ENCODE peak calls at places on chromosomes 2 and 18, in four cellular contexts. One of them, this sample, is unnamed.

GRCh38 chr18:58552057-58552461 is 76.8 kb downstream of the ALPK2 start:
- DNase-seq in HepG2: peak; percentile 68
- DNase-seq in WTC11: no peak
- DNase-seq in K562: no peak
- DNase-seq in this sample: no peak

GRCh38 chr18:66342577-66342976 is 261.3 kb downstream of the CDH19 start:
- DNase-seq in HepG2: no peak
- DNase-seq in WTC11: no peak
- DNase-seq in K562: no peak
- DNase-seq in this sample: no peak

GRCh38 chr2:100176925-100177324 is 34.5 kb upstream of the AFF3 start:
- DNase-seq in WTC11: no peak
- DNase-seq in K562: no peak
- DNase-seq in HepG2: no peak
- DNase-seq in this sample: no peak

GRCh38 chr2:145547620-145548019 is 1027.7 kb upstream of the ZEB2 start:
- DNase-seq in WTC11: no peak
- DNase-seq in K562: no peak
- DNase-seq in HepG2: no peak
- DNase-seq in this sample: no peak

GRCh38 chr2:62705859-62706720 is 577 bp downstream of the EHBP1 start:
- DNase-seq in HepG2: peak; percentile 71
- DNase-seq in WTC11: peak; percentile 73
- DNase-seq in K562: peak; percentile 65
- DNase-seq in this sample: peak; percentile 80

GRCh38 chr2:155377931-155378444 is 679.5 kb downstream of the KCNJ3 start:
- DNase-seq in HepG2: no peak
- DNase-seq in K562: no peak
- DNase-seq in WTC11: no peak
- DNase-seq in this sample: no peak

GRCh38 chr2:44191739-44192138 is 23.1 kb downstream of the PPM1B start:
- DNase-seq in WTC11: no peak
- DNase-seq in K562: no peak
- DNase-seq in HepG2: no peak
- DNase-seq in this sample: no peak

GRCh38 chr2:9737053-9737875 is 106.0 kb upstream of the TAF1B start:
- DNase-seq in WTC11: no peak
- DNase-seq in HepG2: peak; percentile 37
- DNase-seq in K562: peak; percentile 64
- DNase-seq in this sample: peak; percentile 26

GRCh38 chr2:151721161-151721560 is 13.1 kb downstream of the NEB start:
- DNase-seq in K562: no peak
- DNase-seq in HepG2: no peak
- DNase-seq in WTC11: no peak
- DNase-seq in this sample: no peak

GRCh38 chr18:51561821-51562220 is 364.3 kb upstream of the MEX3C start:
- DNase-seq in WTC11: no peak
- DNase-seq in HepG2: no peak
- DNase-seq in K562: no peak
- DNase-seq in this sample: peak; percentile 13

GRCh38 chr18:9444549-9444948 is 30.8 kb upstream of the RALBP1 start:
- DNase-seq in K562: no peak
- DNase-seq in HepG2: no peak
- DNase-seq in WTC11: no peak
- DNase-seq in this sample: no peak

GRCh38 chr18:7221424-7222155 is 9.3 kb upstream of the LRRC30 start:
- DNase-seq in HepG2: peak; percentile 59
- DNase-seq in K562: peak; percentile 48
- DNase-seq in WTC11: peak; percentile 67
- DNase-seq in this sample: peak; percentile 79

GRCh38 chr2:204264746-204265145 is 280.5 kb upstream of the PARD3B start:
- DNase-seq in WTC11: no peak
- DNase-seq in K562: no peak
- DNase-seq in HepG2: no peak
- DNase-seq in this sample: no peak

GRCh38 chr2:196431957-196432356 is 207.6 kb upstream of the CCDC150 start:
- DNase-seq in K562: no peak
- DNase-seq in HepG2: peak; percentile 29
- DNase-seq in WTC11: peak; percentile 46
- DNase-seq in this sample: peak; percentile 41

GRCh38 chr18:61972389-61973264 is 79.8 kb upstream of the RNF152 start:
- DNase-seq in HepG2: no peak
- DNase-seq in K562: no peak
- DNase-seq in WTC11: no peak
- DNase-seq in this sample: no peak

GRCh38 chr18:41639218-41639617 is 315.8 kb upstream of the PIK3C3 start:
- DNase-seq in HepG2: no peak
- DNase-seq in WTC11: no peak
- DNase-seq in K562: no peak
- DNase-seq in this sample: no peak

GRCh38 chr2:237987263-237987662 is 20.4 kb downstream of the UBE2F start:
- DNase-seq in K562: no peak
- DNase-seq in WTC11: no peak
- DNase-seq in HepG2: no peak
- DNase-seq in this sample: no peak

GRCh38 chr2:218962859-218963492 is 3.5 kb downstream of the CDK5R2 start:
- DNase-seq in HepG2: peak; percentile 59
- DNase-seq in WTC11: peak; percentile 97
- DNase-seq in K562: peak; percentile 70
- DNase-seq in this sample: peak; percentile 92

GRCh38 chr2:75090770-75091515 is 108.4 kb downstream of the TACR1 start:
- DNase-seq in HepG2: no peak
- DNase-seq in K562: peak; percentile 24
- DNase-seq in WTC11: no peak
- DNase-seq in this sample: no peak

GRCh38 chr2:11663427-11663826 is 6.6 kb downstream of the NTSR2 start:
- DNase-seq in K562: no peak
- DNase-seq in HepG2: no peak
- DNase-seq in WTC11: no peak
- DNase-seq in this sample: no peak

GRCh38 chr2:153890572-153890971 is 18.9 kb downstream of the GALNT13 start:
- DNase-seq in K562: no peak
- DNase-seq in WTC11: peak; percentile 17
- DNase-seq in HepG2: no peak
- DNase-seq in this sample: no peak

GRCh38 chr18:49563130-49563540 is 1.3 kb downstream of the LIPG start:
- DNase-seq in K562: no peak
- DNase-seq in WTC11: no peak
- DNase-seq in HepG2: no peak
- DNase-seq in this sample: no peak

GRCh38 chr2:162126145-162126926 is 25.7 kb downstream of the GCG start:
- DNase-seq in K562: no peak
- DNase-seq in HepG2: no peak
- DNase-seq in WTC11: no peak
- DNase-seq in this sample: no peak

GRCh38 chr2:96525211-96525507 is 11.4 kb upstream of the ARID5A start:
- DNase-seq in K562: no peak
- DNase-seq in WTC11: no peak
- DNase-seq in HepG2: no peak
- DNase-seq in this sample: no peak

GRCh38 chr2:80068068-80068467 is 236.5 kb downstream of the LRRTM1 start:
- DNase-seq in K562: no peak
- DNase-seq in WTC11: no peak
- DNase-seq in HepG2: no peak
- DNase-seq in this sample: no peak

GRCh38 chr2:98009887-98010760 is 14.4 kb upstream of the TMEM131 start:
- DNase-seq in WTC11: no peak
- DNase-seq in HepG2: no peak
- DNase-seq in K562: no peak
- DNase-seq in this sample: no peak

GRCh38 chr2:153477096-153477555 is 1.4 kb downstream of the RPRM start:
- DNase-seq in WTC11: peak; percentile 62
- DNase-seq in K562: no peak
- DNase-seq in HepG2: no peak
- DNase-seq in this sample: no peak

GRCh38 chr2:8986327-8986976 is 17.0 kb downstream of the MBOAT2 start:
- DNase-seq in WTC11: peak; percentile 68
- DNase-seq in HepG2: peak; percentile 36
- DNase-seq in K562: peak; percentile 37
- DNase-seq in this sample: peak; percentile 46

GRCh38 chr2:5077479-5078089 is 614.6 kb upstream of the SOX11 start:
- DNase-seq in WTC11: no peak
- DNase-seq in HepG2: no peak
- DNase-seq in K562: no peak
- DNase-seq in this sample: no peak

GRCh38 chr18:64208531-64208930 is 59.6 kb upstream of the LINC00305 start:
- DNase-seq in HepG2: no peak
- DNase-seq in K562: no peak
- DNase-seq in WTC11: no peak
- DNase-seq in this sample: no peak

GRCh38 chr2:439077-439476 is 151.2 kb upstream of the ALKAL2 start:
- DNase-seq in K562: no peak
- DNase-seq in WTC11: no peak
- DNase-seq in HepG2: no peak
- DNase-seq in this sample: no peak

DNA sequence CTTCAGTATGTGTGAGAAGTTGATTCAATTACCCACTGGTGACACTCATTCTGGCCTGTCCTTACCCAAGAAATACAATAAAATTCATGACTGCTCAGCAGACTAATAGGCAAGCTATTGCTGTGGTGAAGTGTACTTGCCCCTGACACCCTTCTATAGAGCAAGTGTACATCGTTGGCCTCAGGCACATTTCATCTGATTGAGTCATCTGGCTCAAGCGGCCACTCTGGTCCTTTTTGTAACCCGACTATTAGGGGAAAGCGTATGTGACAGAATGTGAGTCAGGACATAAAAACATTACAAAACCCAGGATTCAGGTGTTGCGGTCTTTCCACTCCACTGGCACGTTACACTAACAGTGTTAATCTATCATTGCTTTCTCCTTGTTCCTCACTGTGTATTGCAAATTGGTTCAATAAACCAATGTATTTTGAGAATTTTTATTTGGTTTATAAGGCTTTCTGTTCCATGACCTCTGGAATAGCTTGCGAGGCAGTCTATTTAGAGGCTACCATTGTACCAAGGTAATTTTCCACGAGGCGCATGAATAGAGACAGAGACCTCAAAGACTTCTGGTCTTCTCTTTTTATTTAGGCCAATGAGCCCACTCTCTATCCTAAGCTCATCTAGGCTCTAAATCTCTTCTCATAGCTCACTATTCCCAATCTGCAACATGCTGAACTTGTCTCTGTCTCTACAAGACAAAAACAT is 10.2 kb upstream of the TTC32 start:
- DNase-seq in WTC11: no peak
- DNase-seq in K562: no peak
- DNase-seq in HepG2: no peak
- DNase-seq in this sample: peak; percentile 35
- TF ChIP-seq NR3C1 in WTC11: no peak
- TF ChIP-seq NR3C1 in K562: no peak
- TF ChIP-seq NR3C1 in HepG2: no peak
- TF ChIP-seq NR3C1 in this sample: no peak

GRCh38 chr18:26526128-26526965 is 22.0 kb downstream of the KCTD1 start:
- DNase-seq in K562: no peak
- DNase-seq in HepG2: no peak
- DNase-seq in WTC11: peak; percentile 42
- DNase-seq in this sample: no peak
- TF ChIP-seq NR3C1 in K562: no peak
- TF ChIP-seq NR3C1 in HepG2: no peak
- TF ChIP-seq NR3C1 in WTC11: no peak
- TF ChIP-seq NR3C1 in this sample: no peak

DNA sequence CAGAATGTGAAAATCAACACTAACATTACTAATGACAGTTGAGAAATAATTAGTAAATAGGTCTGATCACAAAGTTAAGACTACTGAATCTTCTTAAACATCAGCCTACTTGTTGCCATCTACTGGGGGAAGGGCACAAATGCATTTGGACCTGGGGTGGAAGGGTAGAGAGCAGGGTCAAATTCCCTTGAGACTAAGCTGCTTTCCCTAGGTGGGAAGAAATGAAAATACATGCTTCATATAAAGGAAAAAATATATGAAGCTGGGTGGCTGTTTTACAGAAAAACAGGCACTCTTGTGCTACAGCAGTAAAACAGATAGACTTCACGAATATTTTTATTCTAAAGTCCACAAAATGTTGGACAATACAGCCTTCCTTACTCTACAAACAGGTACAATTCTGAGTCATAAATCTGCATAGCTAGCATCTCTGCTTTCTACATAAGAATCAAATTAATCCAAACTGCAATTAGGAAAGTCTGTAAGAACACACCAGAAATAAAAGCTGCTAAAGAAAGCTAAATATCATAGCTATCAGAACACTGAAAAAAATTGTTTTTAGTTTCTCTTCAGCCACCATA is 10.9 kb downstream of the TRIP12 start:
- DNase-seq in K562: peak; percentile 11
- DNase-seq in HepG2: peak; percentile 35
- DNase-seq in WTC11: no peak
- DNase-seq in this sample: peak; percentile 31
- TF ChIP-seq NR3C1 in K562: no peak
- TF ChIP-seq NR3C1 in HepG2: no peak
- TF ChIP-seq NR3C1 in WTC11: no peak
- TF ChIP-seq NR3C1 in this sample: no peak

GRCh38 chr2:49259926-49260325 is 105.6 kb upstream of the FSHR start:
- DNase-seq in HepG2: no peak
- DNase-seq in WTC11: no peak
- DNase-seq in K562: no peak
- DNase-seq in this sample: no peak
- TF ChIP-seq NR3C1 in HepG2: no peak
- TF ChIP-seq NR3C1 in WTC11: no peak
- TF ChIP-seq NR3C1 in K562: no peak
- TF ChIP-seq NR3C1 in this sample: no peak

DNA sequence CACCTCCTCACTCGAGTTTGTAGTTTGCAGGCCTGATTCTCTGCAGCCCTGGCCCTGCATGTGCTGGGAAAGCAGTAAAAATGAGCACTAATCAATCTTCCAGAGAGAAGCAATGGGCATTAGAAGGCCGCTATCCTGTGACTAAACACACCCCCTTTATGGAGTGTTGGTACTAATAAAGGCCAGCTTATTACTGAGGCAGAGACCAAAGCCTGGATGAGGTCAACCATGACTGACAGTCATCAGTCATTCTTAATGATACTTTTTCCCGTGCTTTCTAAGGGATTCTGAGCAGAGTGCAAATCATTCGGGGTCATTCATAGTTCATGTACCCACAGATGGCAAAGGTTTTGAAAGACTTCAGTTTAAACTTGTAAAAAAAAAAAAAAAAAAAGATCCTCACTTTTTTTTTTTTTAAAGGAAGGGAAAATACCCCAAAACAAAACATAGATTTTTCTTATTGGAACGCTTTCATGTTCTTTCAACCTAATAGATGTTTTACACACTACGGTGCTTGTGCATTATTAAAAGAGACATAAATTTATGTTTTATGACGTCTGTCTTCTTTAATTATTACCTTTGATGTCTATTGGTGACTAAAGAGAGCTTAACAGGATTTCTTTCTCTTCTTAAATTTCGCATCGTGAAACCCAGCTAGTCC is 13.2 kb downstream of the TSHZ1 start:
- DNase-seq in K562: no peak
- DNase-seq in WTC11: no peak
- DNase-seq in HepG2: peak; percentile 10
- DNase-seq in this sample: no peak
- TF ChIP-seq NR3C1 in K562: no peak
- TF ChIP-seq NR3C1 in WTC11: no peak
- TF ChIP-seq NR3C1 in HepG2: no peak
- TF ChIP-seq NR3C1 in this sample: no peak

GRCh38 chr2:48320747-48321146 is 209.2 kb upstream of the STON1 start:
- DNase-seq in K562: no peak
- DNase-seq in HepG2: no peak
- DNase-seq in WTC11: no peak
- DNase-seq in this sample: no peak
- TF ChIP-seq NR3C1 in K562: no peak
- TF ChIP-seq NR3C1 in HepG2: no peak
- TF ChIP-seq NR3C1 in WTC11: no peak
- TF ChIP-seq NR3C1 in this sample: no peak

GRCh38 chr2:120892967-120893667 is 157.4 kb downstream of the GLI2 start:
- DNase-seq in HepG2: no peak
- DNase-seq in K562: no peak
- DNase-seq in WTC11: no peak
- DNase-seq in this sample: no peak
- TF ChIP-seq NR3C1 in HepG2: no peak
- TF ChIP-seq NR3C1 in K562: no peak
- TF ChIP-seq NR3C1 in WTC11: no peak
- TF ChIP-seq NR3C1 in this sample: no peak

This sample was measured in A549.